ENCODE peak calls at places on chromosome 6, in ten cellular contexts. One of them, this sample, is unnamed.

GRCh38 chr6:97133071-97133470 is 149.9 kb downstream of the MMS22L start:
- DNase-seq in H54: no peak
- DNase-seq in M059J: peak; percentile 4
- DNase-seq in AG04450: no peak
- DNase-seq in stimulated activated CD8-positive, alpha-beta memory T cell treated with anti-CD3 and anti-CD28 coated beads, Interleukin-4, amount 100 ng/mL, for 24 hours: no peak
- DNase-seq in dorsolateral prefrontal cortex: peak; percentile 64
- DNase-seq in HFF-Myc: no peak
- DNase-seq in activated B cell treated with CpG ODN at 0.5 μM for 24 hours: no peak
- DNase-seq in EL: peak; percentile 12
- DNase-seq in psoas muscle: no peak
- DNase-seq in this sample: no peak

GRCh38 chr6:158653577-158654354 is 3.9 kb downstream of the SYTL3 start:
- DNase-seq in H54: no peak
- DNase-seq in M059J: no peak
- DNase-seq in AG04450: no peak
- DNase-seq in stimulated activated CD8-positive, alpha-beta memory T cell treated with anti-CD3 and anti-CD28 coated beads, Interleukin-4, amount 100 ng/mL, for 24 hours: peak; percentile 79
- DNase-seq in dorsolateral prefrontal cortex: no peak
- DNase-seq in HFF-Myc: no peak
- DNase-seq in activated B cell treated with CpG ODN at 0.5 μM for 24 hours: no peak
- DNase-seq in EL: no peak
- DNase-seq in psoas muscle: no peak
- DNase-seq in this sample: peak; percentile 66

GRCh38 chr6:49918787-49919186 is 45.2 kb downstream of the DEFB114 start:
- DNase-seq in H54: no peak
- DNase-seq in M059J: no peak
- DNase-seq in AG04450: no peak
- DNase-seq in stimulated activated CD8-positive, alpha-beta memory T cell treated with anti-CD3 and anti-CD28 coated beads, Interleukin-4, amount 100 ng/mL, for 24 hours: no peak
- DNase-seq in dorsolateral prefrontal cortex: no peak
- DNase-seq in HFF-Myc: no peak
- DNase-seq in activated B cell treated with CpG ODN at 0.5 μM for 24 hours: no peak
- DNase-seq in EL: no peak
- DNase-seq in psoas muscle: no peak
- DNase-seq in this sample: no peak

GRCh38 chr6:169899481-169900145 is 148.2 kb downstream of the ERMARD start:
- DNase-seq in H54: no peak
- DNase-seq in M059J: no peak
- DNase-seq in AG04450: no peak
- DNase-seq in stimulated activated CD8-positive, alpha-beta memory T cell treated with anti-CD3 and anti-CD28 coated beads, Interleukin-4, amount 100 ng/mL, for 24 hours: no peak
- DNase-seq in dorsolateral prefrontal cortex: no peak
- DNase-seq in HFF-Myc: no peak
- DNase-seq in activated B cell treated with CpG ODN at 0.5 μM for 24 hours: no peak
- DNase-seq in EL: no peak
- DNase-seq in psoas muscle: no peak
- DNase-seq in this sample: no peak

GRCh38 chr6:89948876-89949275 is 54.6 kb downstream of the GJA10 start:
- DNase-seq in H54: no peak
- DNase-seq in M059J: peak; percentile 33
- DNase-seq in AG04450: no peak
- DNase-seq in stimulated activated CD8-positive, alpha-beta memory T cell treated with anti-CD3 and anti-CD28 coated beads, Interleukin-4, amount 100 ng/mL, for 24 hours: no peak
- DNase-seq in dorsolateral prefrontal cortex: no peak
- DNase-seq in HFF-Myc: no peak
- DNase-seq in activated B cell treated with CpG ODN at 0.5 μM for 24 hours: no peak
- DNase-seq in EL: no peak
- DNase-seq in psoas muscle: no peak
- DNase-seq in this sample: no peak

GRCh38 chr6:5359413-5359812 is 98.1 kb downstream of the FARS2 start:
- DNase-seq in H54: no peak
- DNase-seq in M059J: peak; percentile 12
- DNase-seq in AG04450: no peak
- DNase-seq in stimulated activated CD8-positive, alpha-beta memory T cell treated with anti-CD3 and anti-CD28 coated beads, Interleukin-4, amount 100 ng/mL, for 24 hours: no peak
- DNase-seq in dorsolateral prefrontal cortex: no peak
- DNase-seq in HFF-Myc: no peak
- DNase-seq in activated B cell treated with CpG ODN at 0.5 μM for 24 hours: no peak
- DNase-seq in EL: no peak
- DNase-seq in psoas muscle: no peak
- DNase-seq in this sample: no peak

GRCh38 chr6:165767228-165767627 is 104.2 kb upstream of the PDE10A start:
- DNase-seq in H54: no peak
- DNase-seq in M059J: no peak
- DNase-seq in AG04450: no peak
- DNase-seq in stimulated activated CD8-positive, alpha-beta memory T cell treated with anti-CD3 and anti-CD28 coated beads, Interleukin-4, amount 100 ng/mL, for 24 hours: no peak
- DNase-seq in dorsolateral prefrontal cortex: no peak
- DNase-seq in HFF-Myc: no peak
- DNase-seq in activated B cell treated with CpG ODN at 0.5 μM for 24 hours: no peak
- DNase-seq in EL: no peak
- DNase-seq in psoas muscle: no peak
- DNase-seq in this sample: peak; percentile 17

GRCh38 chr6:15340775-15341174 is 94.9 kb downstream of the JARID2 start:
- DNase-seq in H54: no peak
- DNase-seq in M059J: peak; percentile 26
- DNase-seq in AG04450: no peak
- DNase-seq in stimulated activated CD8-positive, alpha-beta memory T cell treated with anti-CD3 and anti-CD28 coated beads, Interleukin-4, amount 100 ng/mL, for 24 hours: no peak
- DNase-seq in dorsolateral prefrontal cortex: no peak
- DNase-seq in HFF-Myc: no peak
- DNase-seq in activated B cell treated with CpG ODN at 0.5 μM for 24 hours: no peak
- DNase-seq in EL: no peak
- DNase-seq in psoas muscle: no peak
- DNase-seq in this sample: no peak

GRCh38 chr6:118584906-118585305 is 36.8 kb downstream of the PLN start:
- DNase-seq in H54: no peak
- DNase-seq in M059J: no peak
- DNase-seq in AG04450: no peak
- DNase-seq in stimulated activated CD8-positive, alpha-beta memory T cell treated with anti-CD3 and anti-CD28 coated beads, Interleukin-4, amount 100 ng/mL, for 24 hours: no peak
- DNase-seq in dorsolateral prefrontal cortex: no peak
- DNase-seq in HFF-Myc: no peak
- DNase-seq in activated B cell treated with CpG ODN at 0.5 μM for 24 hours: no peak
- DNase-seq in EL: no peak
- DNase-seq in psoas muscle: no peak
- DNase-seq in this sample: no peak

GRCh38 chr6:168037242-168037641 is 39.8 kb downstream of the KIF25 start:
- DNase-seq in H54: no peak
- DNase-seq in M059J: no peak
- DNase-seq in AG04450: no peak
- DNase-seq in stimulated activated CD8-positive, alpha-beta memory T cell treated with anti-CD3 and anti-CD28 coated beads, Interleukin-4, amount 100 ng/mL, for 24 hours: no peak
- DNase-seq in dorsolateral prefrontal cortex: no peak
- DNase-seq in HFF-Myc: no peak
- DNase-seq in activated B cell treated with CpG ODN at 0.5 μM for 24 hours: no peak
- DNase-seq in EL: no peak
- DNase-seq in psoas muscle: no peak
- DNase-seq in this sample: no peak

GRCh38 chr6:159680104-159680503 is 12.9 kb downstream of the SOD2 start:
- DNase-seq in H54: no peak
- DNase-seq in M059J: peak; percentile 3
- DNase-seq in AG04450: no peak
- DNase-seq in stimulated activated CD8-positive, alpha-beta memory T cell treated with anti-CD3 and anti-CD28 coated beads, Interleukin-4, amount 100 ng/mL, for 24 hours: no peak
- DNase-seq in dorsolateral prefrontal cortex: no peak
- DNase-seq in HFF-Myc: no peak
- DNase-seq in activated B cell treated with CpG ODN at 0.5 μM for 24 hours: no peak
- DNase-seq in EL: no peak
- DNase-seq in psoas muscle: no peak
- DNase-seq in this sample: no peak

GRCh38 chr6:147949981-147950622 is 392.5 kb upstream of the SASH1 start:
- DNase-seq in H54: no peak
- DNase-seq in M059J: peak; percentile 17
- DNase-seq in AG04450: no peak
- DNase-seq in stimulated activated CD8-positive, alpha-beta memory T cell treated with anti-CD3 and anti-CD28 coated beads, Interleukin-4, amount 100 ng/mL, for 24 hours: no peak
- DNase-seq in dorsolateral prefrontal cortex: no peak
- DNase-seq in HFF-Myc: no peak
- DNase-seq in activated B cell treated with CpG ODN at 0.5 μM for 24 hours: no peak
- DNase-seq in EL: peak; percentile 50
- DNase-seq in psoas muscle: no peak
- DNase-seq in this sample: peak; percentile 39

GRCh38 chr6:20098267-20098876 is 113.9 kb downstream of the MBOAT1 start:
- DNase-seq in H54: no peak
- DNase-seq in M059J: no peak
- DNase-seq in AG04450: no peak
- DNase-seq in stimulated activated CD8-positive, alpha-beta memory T cell treated with anti-CD3 and anti-CD28 coated beads, Interleukin-4, amount 100 ng/mL, for 24 hours: no peak
- DNase-seq in dorsolateral prefrontal cortex: no peak
- DNase-seq in HFF-Myc: no peak
- DNase-seq in activated B cell treated with CpG ODN at 0.5 μM for 24 hours: no peak
- DNase-seq in EL: no peak
- DNase-seq in psoas muscle: no peak
- DNase-seq in this sample: no peak

GRCh38 chr6:109513571-109514071 is 30.6 kb upstream of the ZBTB24 start:
- DNase-seq in H54: no peak
- DNase-seq in M059J: peak; percentile 91
- DNase-seq in AG04450: no peak
- DNase-seq in stimulated activated CD8-positive, alpha-beta memory T cell treated with anti-CD3 and anti-CD28 coated beads, Interleukin-4, amount 100 ng/mL, for 24 hours: no peak
- DNase-seq in dorsolateral prefrontal cortex: no peak
- DNase-seq in HFF-Myc: no peak
- DNase-seq in activated B cell treated with CpG ODN at 0.5 μM for 24 hours: no peak
- DNase-seq in EL: peak; percentile 53
- DNase-seq in psoas muscle: no peak
- DNase-seq in this sample: peak; percentile 83

GRCh38 chr6:106792536-106793236 is 163.3 kb downstream of the QRSL1 start:
- DNase-seq in H54: no peak
- DNase-seq in M059J: peak; percentile 19
- DNase-seq in AG04450: no peak
- DNase-seq in stimulated activated CD8-positive, alpha-beta memory T cell treated with anti-CD3 and anti-CD28 coated beads, Interleukin-4, amount 100 ng/mL, for 24 hours: no peak
- DNase-seq in dorsolateral prefrontal cortex: no peak
- DNase-seq in HFF-Myc: no peak
- DNase-seq in activated B cell treated with CpG ODN at 0.5 μM for 24 hours: no peak
- DNase-seq in EL: no peak
- DNase-seq in psoas muscle: no peak
- DNase-seq in this sample: no peak

GRCh38 chr6:33692760-33693158 is 18.7 kb downstream of the UQCC2 start:
- DNase-seq in H54: no peak
- DNase-seq in M059J: peak; percentile 85
- DNase-seq in AG04450: no peak
- DNase-seq in stimulated activated CD8-positive, alpha-beta memory T cell treated with anti-CD3 and anti-CD28 coated beads, Interleukin-4, amount 100 ng/mL, for 24 hours: peak; percentile 35
- DNase-seq in dorsolateral prefrontal cortex: no peak
- DNase-seq in HFF-Myc: no peak
- DNase-seq in activated B cell treated with CpG ODN at 0.5 μM for 24 hours: peak; percentile 64
- DNase-seq in EL: peak; percentile 83
- DNase-seq in psoas muscle: peak; percentile 77
- DNase-seq in this sample: no peak

GRCh38 chr6:26532699-26533523 is 5.3 kb upstream of the HMGN4 start:
- DNase-seq in H54: no peak
- DNase-seq in M059J: peak; percentile 96
- DNase-seq in AG04450: peak; percentile 80
- DNase-seq in stimulated activated CD8-positive, alpha-beta memory T cell treated with anti-CD3 and anti-CD28 coated beads, Interleukin-4, amount 100 ng/mL, for 24 hours: peak; percentile 87
- DNase-seq in dorsolateral prefrontal cortex: peak; percentile 92
- DNase-seq in HFF-Myc: peak; percentile 96
- DNase-seq in activated B cell treated with CpG ODN at 0.5 μM for 24 hours: peak; percentile 73
- DNase-seq in EL: peak; percentile 94
- DNase-seq in psoas muscle: peak; percentile 88
- DNase-seq in this sample: peak; percentile 93

GRCh38 chr6:75143186-75143585 is 62.7 kb downstream of the COL12A1 start:
- DNase-seq in H54: no peak
- DNase-seq in M059J: peak; percentile 39
- DNase-seq in AG04450: peak; percentile 66
- DNase-seq in stimulated activated CD8-positive, alpha-beta memory T cell treated with anti-CD3 and anti-CD28 coated beads, Interleukin-4, amount 100 ng/mL, for 24 hours: no peak
- DNase-seq in dorsolateral prefrontal cortex: no peak
- DNase-seq in HFF-Myc: peak; percentile 85
- DNase-seq in activated B cell treated with CpG ODN at 0.5 μM for 24 hours: no peak
- DNase-seq in EL: peak; percentile 83
- DNase-seq in psoas muscle: no peak
- DNase-seq in this sample: peak; percentile 88

GRCh38 chr6:106055442-106055975 is 30.6 kb upstream of the PRDM1 start:
- DNase-seq in H54: no peak
- DNase-seq in M059J: no peak
- DNase-seq in AG04450: no peak
- DNase-seq in stimulated activated CD8-positive, alpha-beta memory T cell treated with anti-CD3 and anti-CD28 coated beads, Interleukin-4, amount 100 ng/mL, for 24 hours: no peak
- DNase-seq in dorsolateral prefrontal cortex: no peak
- DNase-seq in HFF-Myc: no peak
- DNase-seq in activated B cell treated with CpG ODN at 0.5 μM for 24 hours: no peak
- DNase-seq in EL: no peak
- DNase-seq in psoas muscle: no peak
- DNase-seq in this sample: no peak

GRCh38 chr6:1127129-1127528 is 184.8 kb upstream of the FOXQ1 start:
- DNase-seq in H54: no peak
- DNase-seq in M059J: no peak
- DNase-seq in AG04450: no peak
- DNase-seq in stimulated activated CD8-positive, alpha-beta memory T cell treated with anti-CD3 and anti-CD28 coated beads, Interleukin-4, amount 100 ng/mL, for 24 hours: no peak
- DNase-seq in dorsolateral prefrontal cortex: no peak
- DNase-seq in HFF-Myc: no peak
- DNase-seq in activated B cell treated with CpG ODN at 0.5 μM for 24 hours: no peak
- DNase-seq in EL: no peak
- DNase-seq in psoas muscle: no peak
- DNase-seq in this sample: no peak

GRCh38 chr6:158285321-158285960 is 26.8 kb upstream of the TULP4 start:
- DNase-seq in H54: no peak
- DNase-seq in M059J: peak; percentile 20
- DNase-seq in AG04450: no peak
- DNase-seq in stimulated activated CD8-positive, alpha-beta memory T cell treated with anti-CD3 and anti-CD28 coated beads, Interleukin-4, amount 100 ng/mL, for 24 hours: no peak
- DNase-seq in dorsolateral prefrontal cortex: peak; percentile 39
- DNase-seq in HFF-Myc: no peak
- DNase-seq in activated B cell treated with CpG ODN at 0.5 μM for 24 hours: no peak
- DNase-seq in EL: no peak
- DNase-seq in psoas muscle: no peak
- DNase-seq in this sample: peak; percentile 28

GRCh38 chr6:25389501-25389900 is 110.3 kb downstream of the CARMIL1 start:
- DNase-seq in H54: no peak
- DNase-seq in M059J: peak; percentile 88
- DNase-seq in AG04450: no peak
- DNase-seq in stimulated activated CD8-positive, alpha-beta memory T cell treated with anti-CD3 and anti-CD28 coated beads, Interleukin-4, amount 100 ng/mL, for 24 hours: no peak
- DNase-seq in dorsolateral prefrontal cortex: no peak
- DNase-seq in HFF-Myc: no peak
- DNase-seq in activated B cell treated with CpG ODN at 0.5 μM for 24 hours: no peak
- DNase-seq in EL: peak; percentile 8
- DNase-seq in psoas muscle: no peak
- DNase-seq in this sample: peak; percentile 42

GRCh38 chr6:25320459-25320858 is 41.3 kb downstream of the CARMIL1 start:
- DNase-seq in H54: no peak
- DNase-seq in M059J: peak; percentile 39
- DNase-seq in AG04450: no peak
- DNase-seq in stimulated activated CD8-positive, alpha-beta memory T cell treated with anti-CD3 and anti-CD28 coated beads, Interleukin-4, amount 100 ng/mL, for 24 hours: no peak
- DNase-seq in dorsolateral prefrontal cortex: no peak
- DNase-seq in HFF-Myc: no peak
- DNase-seq in activated B cell treated with CpG ODN at 0.5 μM for 24 hours: no peak
- DNase-seq in EL: peak; percentile 11
- DNase-seq in psoas muscle: no peak
- DNase-seq in this sample: peak; percentile 8

GRCh38 chr6:90088009-90088408 is 193.7 kb downstream of the GJA10 start:
- DNase-seq in H54: no peak
- DNase-seq in M059J: peak; percentile 44
- DNase-seq in AG04450: peak; percentile 46
- DNase-seq in stimulated activated CD8-positive, alpha-beta memory T cell treated with anti-CD3 and anti-CD28 coated beads, Interleukin-4, amount 100 ng/mL, for 24 hours: no peak
- DNase-seq in dorsolateral prefrontal cortex: no peak
- DNase-seq in HFF-Myc: peak; percentile 74
- DNase-seq in activated B cell treated with CpG ODN at 0.5 μM for 24 hours: no peak
- DNase-seq in EL: peak; percentile 51
- DNase-seq in psoas muscle: no peak
- DNase-seq in this sample: peak; percentile 66

GRCh38 chr6:579339-579738 is 77.6 kb downstream of the HUS1B start:
- DNase-seq in H54: no peak
- DNase-seq in M059J: no peak
- DNase-seq in AG04450: no peak
- DNase-seq in stimulated activated CD8-positive, alpha-beta memory T cell treated with anti-CD3 and anti-CD28 coated beads, Interleukin-4, amount 100 ng/mL, for 24 hours: no peak
- DNase-seq in dorsolateral prefrontal cortex: no peak
- DNase-seq in HFF-Myc: peak; percentile 45
- DNase-seq in activated B cell treated with CpG ODN at 0.5 μM for 24 hours: no peak
- DNase-seq in EL: peak; percentile 20
- DNase-seq in psoas muscle: no peak
- DNase-seq in this sample: peak; percentile 26

GRCh38 chr6:170007468-170008240 is 256.2 kb downstream of the ERMARD start:
- DNase-seq in H54: no peak
- DNase-seq in M059J: no peak
- DNase-seq in AG04450: no peak
- DNase-seq in stimulated activated CD8-positive, alpha-beta memory T cell treated with anti-CD3 and anti-CD28 coated beads, Interleukin-4, amount 100 ng/mL, for 24 hours: no peak
- DNase-seq in dorsolateral prefrontal cortex: no peak
- DNase-seq in HFF-Myc: no peak
- DNase-seq in activated B cell treated with CpG ODN at 0.5 μM for 24 hours: no peak
- DNase-seq in EL: no peak
- DNase-seq in psoas muscle: no peak
- DNase-seq in this sample: no peak

GRCh38 chr6:31246051-31246495 is 25.8 kb downstream of the HLA-C start:
- DNase-seq in H54: peak; percentile 42
- DNase-seq in M059J: peak; percentile 98
- DNase-seq in AG04450: peak; percentile 39
- DNase-seq in stimulated activated CD8-positive, alpha-beta memory T cell treated with anti-CD3 and anti-CD28 coated beads, Interleukin-4, amount 100 ng/mL, for 24 hours: no peak
- DNase-seq in dorsolateral prefrontal cortex: no peak
- DNase-seq in HFF-Myc: peak; percentile 49
- DNase-seq in activated B cell treated with CpG ODN at 0.5 μM for 24 hours: no peak
- DNase-seq in EL: peak; percentile 86
- DNase-seq in psoas muscle: no peak
- DNase-seq in this sample: peak; percentile 69

GRCh38 chr6:4130357-4130987 is 4.9 kb downstream of the ECI2 start:
- DNase-seq in H54: no peak
- DNase-seq in M059J: no peak
- DNase-seq in AG04450: no peak
- DNase-seq in stimulated activated CD8-positive, alpha-beta memory T cell treated with anti-CD3 and anti-CD28 coated beads, Interleukin-4, amount 100 ng/mL, for 24 hours: no peak
- DNase-seq in dorsolateral prefrontal cortex: no peak
- DNase-seq in HFF-Myc: no peak
- DNase-seq in activated B cell treated with CpG ODN at 0.5 μM for 24 hours: no peak
- DNase-seq in EL: no peak
- DNase-seq in psoas muscle: no peak
- DNase-seq in this sample: no peak